ENCODE peak calls at places on chromosomes 1 and 21, in eight cellular contexts. T is mesothelial cell of epicardium; G is fibroblast of the aortic adventitia; Y is HFFc6; N is endothelial cell; L is CD4-positive, alpha-beta T cell; C is activated B cell treated with CpG ODN at 0.5 μM for 24 hours; I is GM10248. K is an unnamed sample.

GRCh38 chr1:11563560-11564069 is 84.7 kb downstream of the DISP3 start:
- DNase-seq in C (no peak), N (no peak), Y (no peak), G (peak; percentile 2), T (no peak), I (no peak), L (no peak), K (no peak)

GRCh38 chr1:157878059-157878458 is 36.5 kb upstream of the CD5L start:
- DNase-seq in T (no peak), I (peak; percentile 13), C (no peak), G (peak; percentile 46), L (no peak), Y (peak; percentile 35), N (no peak), K (peak; percentile 59)

GRCh38 chr21:35940074-35940927 is 120.0 kb downstream of the SETD4 start:
- DNase-seq in G (peak; percentile 89), C (no peak), Y (peak; percentile 75), T (no peak), I (peak; percentile 21), L (no peak), N (peak; percentile 32), K (peak; percentile 86)

GRCh38 chr1:51622455-51622913 is 5.6 kb downstream of the OSBPL9 start:
- DNase-seq in G (peak; percentile 80), C (no peak), N (no peak), Y (peak; percentile 69), T (no peak), L (no peak), I (no peak), K (peak; percentile 88)

GRCh38 chr1:207892764-207893163 is 18.2 kb downstream of the CD34 start:
- DNase-seq in N (no peak), G (no peak), I (no peak), T (no peak), Y (no peak), C (no peak), L (no peak), K (no peak)

GRCh38 chr1:151537112-151537511 is 3.0 kb upstream of the TUFT1 start:
- DNase-seq in Y (peak; percentile 93), N (no peak), L (no peak), G (peak; percentile 97), I (no peak), C (no peak), T (no peak), K (peak; percentile 97)

GRCh38 chr1:9249534-9250335 is 15.2 kb downstream of the H6PD start:
- DNase-seq in N (peak; percentile 64), T (no peak), C (no peak), I (peak; percentile 56), G (peak; percentile 35), L (peak; percentile 8), Y (peak; percentile 41), K (peak; percentile 75)

GRCh38 chr1:40633563-40634376 is 31.7 kb downstream of the RIMS3 start:
- DNase-seq in T (no peak), C (no peak), Y (no peak), L (no peak), G (no peak), I (no peak), N (no peak), K (no peak)

GRCh38 chr1:247224822-247225221 is 31.1 kb upstream of the VN1R5 start:
- DNase-seq in G (no peak), L (no peak), C (no peak), T (no peak), Y (no peak), I (no peak), N (no peak), K (no peak)

GRCh38 chr1:201127755-201128455 is 921 bp upstream of the ASCL5 start:
- DNase-seq in C (no peak), L (no peak), N (no peak), I (no peak), G (no peak), Y (peak; percentile 36), T (no peak), K (peak; percentile 10)

GRCh38 chr1:198680174-198680871 is 41.5 kb downstream of the PTPRC start:
- DNase-seq in T (no peak), I (no peak), Y (no peak), N (no peak), G (no peak), L (no peak), C (no peak), K (no peak)

GRCh38 chr1:197145451-197146029 is 929 bp downstream of the ASPM start:
- DNase-seq in T (no peak), Y (no peak), G (no peak), N (no peak), L (no peak), C (no peak), I (no peak), K (no peak)

GRCh38 chr1:181089017-181089776 is 697 bp downstream of the IER5 start:
- DNase-seq in C (no peak), T (no peak), N (peak; percentile 44), I (no peak), Y (no peak), L (peak; percentile 28), G (no peak), K (no peak)

GRCh38 chr1:199551967-199552565 is 475.4 kb upstream of the NR5A2 start:
- DNase-seq in T (no peak), C (no peak), G (peak; percentile 88), N (peak; percentile 60), L (no peak), Y (peak; percentile 63), I (peak; percentile 19), K (peak; percentile 63)

GRCh38 chr1:207494171-207494570 is 1.8 kb upstream of the CR1 start:
- DNase-seq in Y (no peak), N (no peak), C (no peak), L (no peak), T (no peak), I (no peak), G (no peak), K (no peak)

GRCh38 chr1:112493351-112493750 is 15.4 kb upstream of the WNT2B start:
- DNase-seq in T (no peak), L (no peak), N (no peak), Y (no peak), C (no peak), G (no peak), I (no peak), K (no peak)

GRCh38 chr1:160163612-160164011 is 12.2 kb downstream of the ATP1A4 start:
- DNase-seq in I (no peak), N (no peak), T (no peak), G (peak; percentile 7), L (no peak), Y (no peak), C (no peak), K (no peak)
- TF ChIP-seq CTCF in I (no peak), N (no peak), T (no peak), G (peak; percentile 10), L (no peak), Y (no peak), C (no peak), K (peak; percentile 15)

GRCh38 chr21:42308914-42309752 is 6.1 kb downstream of the TFF3 start:
- DNase-seq in T (no peak), N (no peak), C (peak; percentile 2), I (no peak), L (no peak), Y (no peak), G (no peak), K (no peak)
- TF ChIP-seq CTCF in T (no peak), N (no peak), C (no peak), I (no peak), L (no peak), Y (no peak), G (no peak), K (no peak)

GRCh38 chr21:34509151-34509550 is 2.9 kb downstream of the KCNE1 start:
- DNase-seq in G (no peak), T (no peak), C (no peak), N (no peak), L (no peak), Y (no peak), I (peak; percentile 43), K (no peak)
- TF ChIP-seq CTCF in G (no peak), T (no peak), C (no peak), N (no peak), L (no peak), Y (peak; percentile 62), I (peak; percentile 58), K (peak; percentile 19)

DNA sequence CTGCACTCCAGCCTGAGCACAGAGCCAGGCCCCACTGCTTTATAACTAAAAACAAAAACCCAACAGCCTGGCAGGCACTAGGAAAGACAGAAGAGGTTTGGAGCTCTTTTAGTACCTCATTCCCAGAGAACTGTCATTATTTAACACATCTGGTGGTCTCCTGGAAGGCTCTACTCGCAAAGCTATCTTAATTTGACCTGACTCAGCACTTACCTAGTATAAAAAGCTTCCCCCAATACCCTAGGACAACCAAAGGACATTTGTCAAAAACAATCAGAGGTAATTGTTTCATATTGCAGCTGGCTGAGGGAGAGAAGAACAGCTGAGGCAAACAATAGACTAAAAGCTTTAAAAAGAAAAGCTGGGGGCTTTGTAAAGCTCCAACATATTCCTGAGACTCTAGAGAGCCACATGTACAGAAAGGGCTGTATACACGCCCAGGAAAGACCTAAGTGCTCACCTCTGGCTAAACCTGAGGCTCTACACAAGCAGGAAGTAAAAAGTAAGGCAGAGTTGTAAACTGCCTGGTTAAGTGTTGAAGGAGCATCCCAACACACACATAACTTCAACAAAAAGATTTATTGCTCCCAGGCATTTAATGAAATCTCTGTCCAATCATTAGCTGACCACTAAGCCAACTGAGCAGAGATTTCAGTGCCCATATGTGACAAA is 25.0 kb downstream of the ZNF644 start:
- DNase-seq in G (no peak), L (no peak), Y (no peak), C (no peak), N (no peak), I (no peak), T (no peak), K (no peak)
- TF ChIP-seq CTCF in G (no peak), L (no peak), Y (no peak), C (no peak), N (no peak), I (no peak), T (no peak), K (no peak)

DNA sequence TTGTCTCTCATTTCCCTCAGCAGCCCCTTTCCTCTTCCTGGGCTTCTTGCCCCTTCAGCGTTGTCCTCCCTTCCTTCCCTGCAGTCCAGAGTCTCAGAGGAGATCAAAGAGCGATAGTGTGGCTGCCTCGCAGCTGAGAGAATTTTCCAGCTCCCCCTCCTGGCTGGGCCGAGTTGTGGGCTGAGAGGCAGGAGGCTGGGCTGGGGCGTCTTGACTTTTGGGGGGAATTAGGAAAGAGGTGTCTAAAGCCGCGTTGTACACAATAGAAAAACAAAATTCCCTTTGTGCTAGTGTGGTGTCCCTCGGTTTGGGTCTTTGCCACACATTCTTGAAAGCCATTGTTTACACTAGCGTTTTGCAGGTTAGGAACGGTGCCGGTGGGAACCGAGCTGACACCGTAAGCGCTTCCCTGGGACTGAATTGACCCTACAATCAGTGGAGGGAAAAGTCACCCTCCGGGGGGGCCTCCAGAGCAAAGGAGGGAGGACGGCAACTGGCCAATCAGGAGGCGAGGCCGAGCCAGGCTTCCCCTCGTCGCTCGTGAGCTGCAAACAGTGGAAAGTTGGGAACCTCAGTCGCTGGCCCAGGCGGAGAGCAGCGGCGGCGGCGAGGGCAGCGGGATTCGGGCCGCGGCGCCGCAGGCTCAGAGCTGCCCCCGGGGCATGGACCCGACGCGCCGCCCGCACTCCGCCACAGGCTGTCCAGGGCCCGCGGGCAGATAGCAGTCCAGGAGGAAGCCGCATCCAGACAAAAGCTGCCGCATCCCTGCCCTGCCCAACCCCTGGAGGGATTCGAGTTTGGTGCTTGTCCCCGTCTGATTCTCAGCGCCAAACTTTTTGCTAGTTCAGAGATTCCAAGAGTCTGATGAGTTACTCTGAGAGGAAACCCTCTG is at the start of gene HMCN1:
- DNase-seq in Y (peak; percentile 46), T (peak; percentile 34), I (no peak), L (peak; percentile 5), C (peak; percentile 15), G (peak; percentile 75), N (peak; percentile 69), K (peak; percentile 72)
- TF ChIP-seq CTCF in Y (peak; percentile 63), T (no peak), I (peak; percentile 18), L (no peak), C (no peak), G (peak; percentile 53), N (no peak), K (peak; percentile 55)

GRCh38 chr21:42113926-42114409 is 42.9 kb downstream of the UMODL1 start:
- DNase-seq in Y (peak; percentile 73), G (no peak), L (no peak), C (no peak), I (no peak), T (no peak), N (no peak), K (peak; percentile 67)
- TF ChIP-seq CTCF in Y (peak; percentile 68), G (no peak), L (no peak), C (no peak), I (no peak), T (peak; percentile 18), N (no peak), K (peak; percentile 41)

K was measured in fibroblast of mammary gland.